ENCODE peak calls at places on chromosomes 1 and 21, in nine cellular contexts. I is brain microvascular endothelial cell, U is GM12878, Z is cardiac muscle cell, T is pancreas, B is fibroblast of pulmonary artery, E is GM12864, D is astrocyte of the spinal cord, K is lower leg skin. R is an unnamed sample.

GRCh38 chr1:36532810-36533401 is 50.2 kb upstream of the CSF3R start:
- DNase-seq in E (no peak), K (no peak), T (no peak), U (no peak), B (no peak), I (no peak), D (no peak), Z (no peak), R (no peak)

GRCh38 chr1:215192306-215192705 is 109.8 kb downstream of the KCNK2 start:
- DNase-seq in Z (no peak), T (no peak), U (no peak), K (no peak), I (no peak), D (peak; percentile 82), B (peak; percentile 3), E (no peak), R (no peak)

GRCh38 chr1:17633654-17634053 is 94.2 kb downstream of the ARHGEF10L start:
- DNase-seq in D (peak; percentile 77), K (no peak), B (peak; percentile 16), T (no peak), Z (no peak), I (peak; percentile 48), U (no peak), E (no peak), R (no peak)

GRCh38 chr1:112533029-112533428 is 24.3 kb downstream of the WNT2B start:
- DNase-seq in B (peak; percentile 39), T (no peak), E (no peak), I (peak; percentile 46), D (peak; percentile 84), U (no peak), Z (no peak), K (no peak), R (no peak)

GRCh38 chr1:166088572-166088955 is 78.2 kb downstream of the FAM78B start:
- DNase-seq in T (no peak), K (no peak), U (no peak), I (no peak), B (no peak), D (no peak), E (no peak), Z (no peak), R (no peak)

GRCh38 chr1:193185861-193186714 is at the start of gene B3GALT2:
- DNase-seq in E (no peak), T (peak; percentile 11), B (peak; percentile 64), D (peak; percentile 44), U (no peak), Z (peak; percentile 60), K (no peak), I (peak; percentile 48), R (no peak)

GRCh38 chr1:4422496-4423289 is 231.7 kb upstream of the AJAP1 start:
- DNase-seq in E (no peak), T (no peak), U (no peak), Z (no peak), K (no peak), I (peak; percentile 34), D (no peak), B (no peak), R (no peak)

GRCh38 chr21:27645285-27645684 is 678.4 kb upstream of the ADAMTS5 start:
- DNase-seq in Z (no peak), I (peak; percentile 31), E (no peak), D (peak; percentile 24), K (no peak), T (no peak), U (no peak), B (peak; percentile 8), R (no peak)

GRCh38 chr1:44553771-44554170 is 120.5 kb downstream of the TMEM53 start:
- DNase-seq in B (peak; percentile 55), D (peak; percentile 23), E (no peak), K (no peak), U (no peak), I (peak; percentile 43), Z (peak; percentile 60), T (no peak), R (no peak)

GRCh38 chr1:34977858-34978257 is 7.3 kb downstream of the TMEM35B start:
- DNase-seq in U (no peak), I (no peak), Z (peak; percentile 12), K (no peak), E (no peak), B (no peak), D (no peak), T (no peak), R (no peak)

GRCh38 chr1:167132306-167133010 is 38.6 kb downstream of the STYXL2 start:
- DNase-seq in E (no peak), U (no peak), T (no peak), Z (no peak), D (no peak), B (no peak), K (no peak), I (no peak), R (no peak)

GRCh38 chr1:236514703-236515442 is 8.9 kb upstream of the LGALS8 start:
- DNase-seq in K (no peak), Z (no peak), U (no peak), E (no peak), B (no peak), D (no peak), T (no peak), I (no peak), R (no peak)

GRCh38 chr1:85328713-85329376 is 52.4 kb upstream of the BCL10 start:
- DNase-seq in U (no peak), T (no peak), K (no peak), B (peak; percentile 99), E (no peak), I (peak; percentile 98), Z (peak; percentile 97), D (peak; percentile 97), R (no peak)

GRCh38 chr1:6127587-6128163 is 52.4 kb downstream of the CHD5 start:
- DNase-seq in E (no peak), K (peak; percentile 26), Z (peak; percentile 69), T (peak; percentile 67), B (peak; percentile 59), D (peak; percentile 37), I (peak; percentile 27), U (no peak), R (peak; percentile 63)

GRCh38 chr21:37380349-37381323 is 14.1 kb downstream of the DYRK1A start:
- DNase-seq in D (no peak), E (no peak), T (peak; percentile 31), B (no peak), U (no peak), Z (no peak), K (no peak), I (no peak), R (no peak)

GRCh38 chr1:71667224-71667623 is 586.4 kb upstream of the ZRANB2 start:
- DNase-seq in Z (peak; percentile 7), U (no peak), K (no peak), B (peak; percentile 15), T (no peak), I (no peak), E (no peak), D (peak; percentile 22), R (no peak)

GRCh38 chr1:53628286-53628955 is 110.5 kb downstream of the GLIS1 start:
- DNase-seq in K (no peak), I (no peak), U (no peak), E (no peak), Z (no peak), T (no peak), B (no peak), D (no peak), R (no peak)

GRCh38 chr1:20100632-20101355 is 18.5 kb downstream of the PLA2G2D start:
- DNase-seq in B (peak; percentile 74), U (no peak), K (peak; percentile 51), E (no peak), D (peak; percentile 46), T (no peak), I (peak; percentile 36), Z (peak; percentile 78), R (peak; percentile 36)

GRCh38 chr1:13965770-13966398 is 265.9 kb downstream of the PRDM2 start:
- DNase-seq in E (no peak), D (peak; percentile 48), I (peak; percentile 32), U (no peak), T (peak; percentile 18), Z (peak; percentile 79), K (peak; percentile 48), B (peak; percentile 64), R (no peak)

GRCh38 chr1:212644866-212645556 is 36.5 kb downstream of the ATF3 start:
- DNase-seq in E (no peak), U (no peak), B (no peak), D (no peak), I (no peak), Z (no peak), T (no peak), K (no peak), R (no peak)

GRCh38 chr1:51514733-51515132 is 4.3 kb downstream of the EPS15 start:
- DNase-seq in B (no peak), T (no peak), D (no peak), Z (no peak), I (no peak), U (no peak), K (no peak), E (no peak), R (no peak)
- H3K4me3 ChIP-seq in B (no peak overlapping the region), T (peak overlapping the region; percentile 13), D (no peak overlapping the region), Z (no peak overlapping the region), I (no peak overlapping the region), U (peak overlapping the region; percentile 95), K (no peak overlapping the region), E (peak overlapping the region; percentile 51), R (peak overlapping the region; percentile 93)

DNA sequence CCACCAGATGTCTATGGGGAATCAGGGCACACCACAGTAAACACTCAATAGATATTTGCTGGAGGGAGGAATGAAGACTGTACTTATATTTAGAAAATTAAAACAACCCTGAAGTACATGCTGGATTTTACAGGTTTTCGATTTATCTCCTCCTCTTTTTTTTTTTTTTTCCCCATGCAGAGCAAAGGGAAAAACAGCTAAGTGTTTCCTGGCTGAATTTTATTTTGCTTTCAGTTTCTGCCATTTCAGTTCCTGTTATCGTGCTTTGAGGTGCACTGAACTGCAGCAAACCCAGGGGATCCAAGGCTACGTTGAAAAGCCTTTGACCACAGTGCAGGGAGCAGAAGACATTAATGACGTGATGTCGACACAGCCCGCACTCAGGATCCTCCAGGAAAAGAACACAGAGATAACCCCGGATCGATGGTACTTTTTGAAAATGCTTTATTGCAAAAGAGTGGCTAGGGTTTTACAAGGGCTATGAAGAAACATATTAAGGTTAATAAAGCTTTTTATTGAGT is 35.9 kb upstream of the CNN3 start:
- DNase-seq in D (peak; percentile 41), K (no peak), Z (peak; percentile 78), T (peak; percentile 25), I (no peak), U (peak; percentile 64), B (peak; percentile 65), E (peak; percentile 56), R (peak; percentile 42)
- H3K4me3 ChIP-seq in D (peak overlapping the region; percentile 1), K (no peak overlapping the region), Z (no peak overlapping the region), T (peak overlapping the region; percentile 35), I (no peak overlapping the region), U (no peak overlapping the region), B (peak overlapping the region; percentile 44), E (peak overlapping the region; percentile 41), R (peak overlapping the region; percentile 44)

GRCh38 chr1:208931936-208932335 is 651.6 kb upstream of the CAMK1G start:
- DNase-seq in B (no peak), U (no peak), Z (no peak), E (no peak), D (no peak), I (no peak), T (no peak), K (no peak), R (no peak)
- H3K4me3 ChIP-seq in B (no peak overlapping the region), U (no peak overlapping the region), Z (no peak overlapping the region), E (no peak overlapping the region), D (no peak overlapping the region), I (no peak overlapping the region), T (no peak overlapping the region), K (no peak overlapping the region), R (no peak overlapping the region)

DNA sequence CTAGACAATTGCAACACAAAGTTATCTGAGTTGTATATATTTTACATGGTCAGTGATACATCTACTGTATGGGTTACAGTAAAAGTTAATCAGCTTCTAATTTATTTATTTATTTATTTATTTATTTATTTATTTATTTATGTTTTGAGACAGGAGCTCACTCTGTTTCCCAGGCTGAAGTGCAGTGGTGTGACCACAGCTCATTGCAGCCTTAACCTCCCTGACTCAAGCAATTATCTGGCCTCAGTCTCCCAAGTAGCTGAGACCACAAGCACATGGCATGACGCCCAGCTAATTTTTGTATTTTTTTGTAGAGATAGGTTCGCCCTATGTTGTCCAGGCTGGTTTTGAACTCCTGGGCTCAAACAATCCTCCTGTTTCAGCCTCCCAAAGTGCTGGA is 241.6 kb downstream of the PTPRC start:
- DNase-seq in I (peak; percentile 87), T (no peak), E (no peak), D (peak; percentile 88), U (no peak), K (no peak), B (peak; percentile 67), Z (peak; percentile 86), R (no peak)
- H3K4me3 ChIP-seq in I (no peak overlapping the region), T (no peak overlapping the region), E (no peak overlapping the region), D (no peak overlapping the region), U (no peak overlapping the region), K (no peak overlapping the region), B (no peak overlapping the region), Z (no peak overlapping the region), R (no peak overlapping the region)